ENCODE peak calls at places on chromosome 13, in ten cellular contexts. D, T, G, F, B, K, L, V, U and M are unnamed samples.

GRCh38 chr13:90867336-90867683 is 480.2 kb upstream of the MIR17HG start:
- DNase-seq in D (no peak), T (peak; percentile 65), G (no peak), F (peak; percentile 7), B (peak; percentile 1), K (no peak), L (peak; percentile 37), V (peak; percentile 57), U (peak; percentile 81), M (peak; percentile 30)

GRCh38 chr13:64723735-64724134 is 2506.4 kb downstream of the PCDH9 start:
- DNase-seq in D (no peak), T (peak; percentile 93), G (no peak), F (peak; percentile 74), B (peak; percentile 3), K (no peak), L (no peak), V (no peak), U (no peak), M (peak; percentile 62)

GRCh38 chr13:101515504-101515903 is 63.0 kb downstream of the ITGBL1 start:
- DNase-seq in D (no peak), T (no peak), G (no peak), F (no peak), B (no peak), K (no peak), L (no peak), V (no peak), U (no peak), M (no peak)

GRCh38 chr13:75258159-75258782 is 223.7 kb downstream of the TBC1D4 start:
- DNase-seq in D (no peak), T (peak; percentile 47), G (no peak), F (no peak), B (peak; percentile 15), K (no peak), L (no peak), V (no peak), U (peak; percentile 61), M (peak; percentile 4)

GRCh38 chr13:97914537-97914936 is 38.9 kb upstream of the IPO5 start:
- DNase-seq in D (no peak), T (no peak), G (no peak), F (no peak), B (no peak), K (no peak), L (no peak), V (no peak), U (no peak), M (no peak)

GRCh38 chr13:34826432-34826831 is 115.6 kb upstream of the NBEA start:
- DNase-seq in D (no peak), T (no peak), G (no peak), F (no peak), B (no peak), K (no peak), L (no peak), V (no peak), U (no peak), M (no peak)

GRCh38 chr13:113057084-113057483 is 48.5 kb upstream of the F7 start:
- DNase-seq in D (no peak), T (no peak), G (no peak), F (no peak), B (no peak), K (no peak), L (no peak), V (no peak), U (no peak), M (no peak)

GRCh38 chr13:98542568-98543379 is 34.1 kb downstream of the STK24 start:
- DNase-seq in D (no peak), T (no peak), G (no peak), F (no peak), B (no peak), K (no peak), L (no peak), V (peak; percentile 40), U (no peak), M (no peak)

GRCh38 chr13:34243396-34243795 is 425.4 kb downstream of the RFC3 start:
- DNase-seq in D (no peak), T (no peak), G (no peak), F (no peak), B (no peak), K (no peak), L (no peak), V (no peak), U (peak; percentile 83), M (no peak)

GRCh38 chr13:60758637-60759036 is 361.6 kb downstream of the TDRD3 start:
- DNase-seq in D (no peak), T (no peak), G (no peak), F (no peak), B (no peak), K (no peak), L (no peak), V (no peak), U (no peak), M (no peak)

GRCh38 chr13:109381546-109382180 is 404.7 kb downstream of the IRS2 start:
- DNase-seq in D (no peak), T (no peak), G (no peak), F (peak; percentile 32), B (no peak), K (no peak), L (no peak), V (no peak), U (no peak), M (peak; percentile 67)

GRCh38 chr13:41268764-41269163 is 5.4 kb upstream of the MTRF1 start:
- DNase-seq in D (no peak), T (peak; percentile 36), G (no peak), F (no peak), B (no peak), K (no peak), L (no peak), V (no peak), U (peak; percentile 30), M (no peak)

GRCh38 chr13:36919833-36920611 is at the start of gene SMAD9:
- DNase-seq in D (no peak), T (peak; percentile 41), G (no peak), F (no peak), B (peak; percentile 40), K (peak; percentile 76), L (peak; percentile 87), V (peak; percentile 50), U (peak; percentile 87), M (no peak)

GRCh38 chr13:30572859-30573275 is 44.9 kb upstream of the USPL1 start:
- DNase-seq in D (no peak), T (peak; percentile 64), G (peak; percentile 15), F (no peak), B (no peak), K (no peak), L (no peak), V (peak; percentile 11), U (peak; percentile 77), M (no peak)

GRCh38 chr13:33971305-33971819 is 153.4 kb downstream of the RFC3 start:
- DNase-seq in D (no peak), T (no peak), G (no peak), F (no peak), B (no peak), K (no peak), L (no peak), V (no peak), U (no peak), M (no peak)

GRCh38 chr13:110475550-110476219 is 85.8 kb downstream of the RAB20 start:
- DNase-seq in D (no peak), T (no peak), G (no peak), F (no peak), B (no peak), K (no peak), L (no peak), V (no peak), U (peak; percentile 59), M (no peak)

GRCh38 chr13:95745289-95745688 is 68.3 kb downstream of the DNAJC3 start:
- DNase-seq in D (no peak), T (no peak), G (no peak), F (no peak), B (no peak), K (no peak), L (no peak), V (no peak), U (no peak), M (no peak)

GRCh38 chr13:43783820-43784219 is 3.0 kb downstream of the ENOX1 start:
- DNase-seq in D (no peak), T (no peak), G (no peak), F (no peak), B (no peak), K (no peak), L (no peak), V (no peak), U (peak; percentile 92), M (no peak)

GRCh38 chr13:81140675-81141074 is 799.7 kb upstream of the SPRY2 start:
- DNase-seq in D (no peak), T (no peak), G (no peak), F (no peak), B (no peak), K (no peak), L (no peak), V (no peak), U (no peak), M (no peak)

GRCh38 chr13:75910591-75910990 is 274.5 kb downstream of the LMO7 start:
- DNase-seq in D (no peak), T (no peak), G (no peak), F (no peak), B (no peak), K (no peak), L (no peak), V (no peak), U (no peak), M (no peak)

GRCh38 chr13:72839831-72840426 is 58.0 kb downstream of the PIBF1 start:
- DNase-seq in D (no peak), T (peak; percentile 57), G (peak; percentile 5), F (peak; percentile 3), B (peak; percentile 59), K (no peak), L (no peak), V (peak; percentile 43), U (peak; percentile 86), M (peak; percentile 1)

GRCh38 chr13:45683701-45684100 is 18.4 kb upstream of the CBY2 start:
- DNase-seq in D (no peak), T (no peak), G (no peak), F (no peak), B (no peak), K (no peak), L (no peak), V (no peak), U (no peak), M (no peak)

GRCh38 chr13:40352807-40353562 is 313.5 kb downstream of the FOXO1 start:
- DNase-seq in D (no peak), T (no peak), G (no peak), F (no peak), B (no peak), K (peak; percentile 87), L (peak; percentile 79), V (no peak), U (no peak), M (no peak)

GRCh38 chr13:58583961-58584360 is 952.4 kb downstream of the PCDH17 start:
- DNase-seq in D (no peak), T (no peak), G (no peak), F (no peak), B (no peak), K (no peak), L (no peak), V (no peak), U (no peak), M (no peak)

GRCh38 chr13:30905932-30906383 is at the start of gene MEDAG:
- DNase-seq in D (no peak), T (no peak), G (no peak), F (no peak), B (no peak), K (peak; percentile 83), L (peak; percentile 88), V (no peak), U (no peak), M (no peak)

GRCh38 chr13:75685239-75685697 is 49.1 kb downstream of the LMO7 start:
- DNase-seq in D (no peak), T (no peak), G (no peak), F (peak; percentile 72), B (no peak), K (no peak), L (no peak), V (peak; percentile 18), U (no peak), M (no peak)

GRCh38 chr13:65677906-65678305 is 1552.2 kb downstream of the PCDH9 start:
- DNase-seq in D (no peak), T (no peak), G (no peak), F (no peak), B (no peak), K (no peak), L (no peak), V (no peak), U (no peak), M (no peak)

GRCh38 chr13:108342369-108343289 is 73.1 kb downstream of the TNFSF13B start:
- DNase-seq in D (no peak), T (peak; percentile 33), G (no peak), F (peak; percentile 6), B (no peak), K (no peak), L (no peak), V (no peak), U (peak; percentile 67), M (no peak)